ENCODE peak calls at places on chromosomes 1 and 21, in five cellular contexts. V is activated T-cell treated with anti-CD3 and anti-CD28 coated beads for 1 hour; Y is brain microvascular endothelial cell; T is activated naive CD4-positive, alpha-beta T cell treated with anti-CD3 and anti-CD28 coated beads for 36 hours; S is AG08396. J is an unnamed sample.

GRCh38 chr1:173554089-173554488 is 48.8 kb downstream of the SLC9C2 start:
- DNase-seq in T (no peak), V (no peak), S (no peak), Y (no peak), J (no peak)

GRCh38 chr1:46456411-46456963 is 33.1 kb upstream of the DMBX1 start:
- DNase-seq in S (no peak), V (no peak), Y (no peak), T (no peak), J (no peak)

GRCh38 chr1:54309631-54310366 is 96.4 kb downstream of the SSBP3 start:
- DNase-seq in S (no peak), V (no peak), T (no peak), Y (no peak), J (no peak)

GRCh38 chr1:7752512-7753417 is 18.3 kb upstream of the VAMP3 start:
- DNase-seq in S (peak; percentile 54), V (peak; percentile 32), Y (peak; percentile 62), T (peak; percentile 69), J (peak; percentile 78)

GRCh38 chr1:232305020-232305419 is 324.9 kb downstream of the SIPA1L2 start:
- DNase-seq in S (no peak), V (no peak), Y (no peak), T (no peak), J (no peak)

GRCh38 chr1:19654386-19654785 is 10.3 kb downstream of the NBL1 start:
- DNase-seq in S (no peak), V (no peak), Y (no peak), T (no peak), J (no peak)

GRCh38 chr1:9872430-9873165 is 37.5 kb downstream of the CTNNBIP1 start:
- DNase-seq in Y (peak; percentile 25), T (no peak), V (no peak), S (peak; percentile 33), J (no peak)

GRCh38 chr21:38486221-38486620 is 12.1 kb downstream of the ERG start:
- DNase-seq in Y (peak; percentile 87), V (no peak), S (no peak), T (no peak), J (no peak)

GRCh38 chr1:10973956-10974881 is 38.2 kb upstream of the TARDBP start:
- DNase-seq in Y (no peak), T (no peak), S (no peak), V (no peak), J (no peak)